ENCODE peak calls at places on chromosomes 11 and 22, in ten cellular contexts. One of them, this sample, is unnamed.

GRCh38 chr11:2671748-2672147 is 28.0 kb downstream of the KCNQ1OT1 start:
- DNase-seq in pancreas: no peak
- DNase-seq in Caco-2: no peak
- DNase-seq in tibial nerve: no peak
- DNase-seq in kidney: peak
- DNase-seq in keratinocyte: no peak
- DNase-seq in left ventricle myocardium inferior: no peak
- DNase-seq in RWPE1: no peak
- DNase-seq in gastrocnemius medialis: no peak
- DNase-seq in A549: no peak
- DNase-seq in this sample: no peak

GRCh38 chr22:29842740-29843139 is 4.7 kb upstream of the ASCC2 start:
- DNase-seq in pancreas: no peak
- DNase-seq in Caco-2: peak
- DNase-seq in tibial nerve: no peak
- DNase-seq in kidney: no peak
- DNase-seq in keratinocyte: peak
- DNase-seq in left ventricle myocardium inferior: no peak
- DNase-seq in RWPE1: peak
- DNase-seq in gastrocnemius medialis: no peak
- DNase-seq in A549: peak
- DNase-seq in this sample: peak

GRCh38 chr22:25722223-25723015 is 19.6 kb upstream of the MYO18B start:
- DNase-seq in pancreas: no peak
- DNase-seq in Caco-2: no peak
- DNase-seq in tibial nerve: no peak
- DNase-seq in kidney: no peak
- DNase-seq in keratinocyte: no peak
- DNase-seq in left ventricle myocardium inferior: no peak
- DNase-seq in RWPE1: no peak
- DNase-seq in gastrocnemius medialis: no peak
- DNase-seq in A549: no peak
- DNase-seq in this sample: no peak

GRCh38 chr11:130881475-130882137 is 34.7 kb downstream of the SNX19 start:
- DNase-seq in pancreas: no peak
- DNase-seq in Caco-2: no peak
- DNase-seq in tibial nerve: no peak
- DNase-seq in kidney: no peak
- DNase-seq in keratinocyte: no peak
- DNase-seq in left ventricle myocardium inferior: no peak
- DNase-seq in RWPE1: no peak
- DNase-seq in gastrocnemius medialis: no peak
- DNase-seq in A549: no peak
- DNase-seq in this sample: no peak

GRCh38 chr11:123434262-123434661 is 4.2 kb downstream of the GRAMD1B start:
- DNase-seq in pancreas: no peak
- DNase-seq in Caco-2: peak
- DNase-seq in tibial nerve: no peak
- DNase-seq in kidney: no peak
- DNase-seq in keratinocyte: no peak
- DNase-seq in left ventricle myocardium inferior: no peak
- DNase-seq in RWPE1: peak
- DNase-seq in gastrocnemius medialis: no peak
- DNase-seq in A549: peak
- DNase-seq in this sample: no peak

GRCh38 chr11:102981324-102981910 is 25.9 kb upstream of the MMP13 start:
- DNase-seq in pancreas: no peak
- DNase-seq in Caco-2: no peak
- DNase-seq in tibial nerve: no peak
- DNase-seq in kidney: no peak
- DNase-seq in keratinocyte: no peak
- DNase-seq in left ventricle myocardium inferior: no peak
- DNase-seq in RWPE1: no peak
- DNase-seq in gastrocnemius medialis: no peak
- DNase-seq in A549: no peak
- DNase-seq in this sample: no peak

GRCh38 chr22:49962751-49963646 is 2.4 kb downstream of the PIM3 start:
- DNase-seq in pancreas: peak
- DNase-seq in Caco-2: no peak
- DNase-seq in tibial nerve: peak
- DNase-seq in kidney: peak
- DNase-seq in keratinocyte: no peak
- DNase-seq in left ventricle myocardium inferior: peak
- DNase-seq in RWPE1: no peak
- DNase-seq in gastrocnemius medialis: peak
- DNase-seq in A549: no peak
- DNase-seq in this sample: no peak

GRCh38 chr11:22976146-22976545 is 115.9 kb upstream of the CCDC179 start:
- DNase-seq in pancreas: no peak
- DNase-seq in Caco-2: no peak
- DNase-seq in tibial nerve: no peak
- DNase-seq in kidney: no peak
- DNase-seq in keratinocyte: no peak
- DNase-seq in left ventricle myocardium inferior: no peak
- DNase-seq in RWPE1: peak
- DNase-seq in gastrocnemius medialis: no peak
- DNase-seq in A549: peak
- DNase-seq in this sample: peak

GRCh38 chr11:86202013-86202336 is 42.6 kb upstream of the EED start:
- DNase-seq in pancreas: no peak
- DNase-seq in Caco-2: no peak
- DNase-seq in tibial nerve: no peak
- DNase-seq in kidney: no peak
- DNase-seq in keratinocyte: no peak
- DNase-seq in left ventricle myocardium inferior: no peak
- DNase-seq in RWPE1: no peak
- DNase-seq in gastrocnemius medialis: no peak
- DNase-seq in A549: no peak
- DNase-seq in this sample: no peak

GRCh38 chr11:95147364-95147905 is 57.8 kb downstream of the ENDOD1 start:
- DNase-seq in pancreas: no peak
- DNase-seq in Caco-2: no peak
- DNase-seq in tibial nerve: no peak
- DNase-seq in kidney: no peak
- DNase-seq in keratinocyte: peak
- DNase-seq in left ventricle myocardium inferior: no peak
- DNase-seq in RWPE1: peak
- DNase-seq in gastrocnemius medialis: peak
- DNase-seq in A549: peak
- DNase-seq in this sample: no peak

GRCh38 chr11:130439160-130439519 is 9.3 kb upstream of the ADAMTS15 start:
- DNase-seq in pancreas: no peak
- DNase-seq in Caco-2: no peak
- DNase-seq in tibial nerve: no peak
- DNase-seq in kidney: no peak
- DNase-seq in keratinocyte: no peak
- DNase-seq in left ventricle myocardium inferior: no peak
- DNase-seq in RWPE1: no peak
- DNase-seq in gastrocnemius medialis: no peak
- DNase-seq in A549: no peak
- DNase-seq in this sample: no peak

GRCh38 chr11:121035169-121035755 is 11.4 kb downstream of the TBCEL start:
- DNase-seq in pancreas: no peak
- DNase-seq in Caco-2: no peak
- DNase-seq in tibial nerve: no peak
- DNase-seq in kidney: no peak
- DNase-seq in keratinocyte: no peak
- DNase-seq in left ventricle myocardium inferior: no peak
- DNase-seq in RWPE1: no peak
- DNase-seq in gastrocnemius medialis: no peak
- DNase-seq in A549: no peak
- DNase-seq in this sample: no peak

GRCh38 chr11:121029813-121030445 is 6.0 kb downstream of the TBCEL start:
- DNase-seq in pancreas: no peak
- DNase-seq in Caco-2: no peak
- DNase-seq in tibial nerve: no peak
- DNase-seq in kidney: no peak
- DNase-seq in keratinocyte: no peak
- DNase-seq in left ventricle myocardium inferior: no peak
- DNase-seq in RWPE1: no peak
- DNase-seq in gastrocnemius medialis: no peak
- DNase-seq in A549: no peak
- DNase-seq in this sample: no peak

GRCh38 chr11:121031167-121031566 is 7.3 kb downstream of the TBCEL start:
- DNase-seq in pancreas: no peak
- DNase-seq in Caco-2: no peak
- DNase-seq in tibial nerve: no peak
- DNase-seq in kidney: no peak
- DNase-seq in keratinocyte: no peak
- DNase-seq in left ventricle myocardium inferior: no peak
- DNase-seq in RWPE1: no peak
- DNase-seq in gastrocnemius medialis: no peak
- DNase-seq in A549: no peak
- DNase-seq in this sample: no peak

GRCh38 chr11:121033635-121034034 is 9.7 kb downstream of the TBCEL start:
- DNase-seq in pancreas: no peak
- DNase-seq in Caco-2: no peak
- DNase-seq in tibial nerve: no peak
- DNase-seq in kidney: no peak
- DNase-seq in keratinocyte: no peak
- DNase-seq in left ventricle myocardium inferior: no peak
- DNase-seq in RWPE1: no peak
- DNase-seq in gastrocnemius medialis: no peak
- DNase-seq in A549: no peak
- DNase-seq in this sample: no peak

GRCh38 chr11:121032546-121032945 is 8.6 kb downstream of the TBCEL start:
- DNase-seq in pancreas: no peak
- DNase-seq in Caco-2: no peak
- DNase-seq in tibial nerve: no peak
- DNase-seq in kidney: no peak
- DNase-seq in keratinocyte: no peak
- DNase-seq in left ventricle myocardium inferior: no peak
- DNase-seq in RWPE1: no peak
- DNase-seq in gastrocnemius medialis: no peak
- DNase-seq in A549: peak
- DNase-seq in this sample: no peak
- TF ChIP-seq CTCF in pancreas: no peak
- TF ChIP-seq CTCF in Caco-2: peak
- TF ChIP-seq CTCF in tibial nerve: no peak
- TF ChIP-seq CTCF in kidney: peak
- TF ChIP-seq CTCF in keratinocyte: no peak
- TF ChIP-seq CTCF in left ventricle myocardium inferior: no peak
- TF ChIP-seq CTCF in RWPE1: no peak
- TF ChIP-seq CTCF in gastrocnemius medialis: no peak
- TF ChIP-seq CTCF in A549: no peak
- TF ChIP-seq CTCF in this sample: peak

GRCh38 chr22:18033204-18033998 is 9.0 kb upstream of the MICAL3 start:
- DNase-seq in pancreas: no peak
- DNase-seq in Caco-2: no peak
- DNase-seq in tibial nerve: no peak
- DNase-seq in kidney: no peak
- DNase-seq in keratinocyte: no peak
- DNase-seq in left ventricle myocardium inferior: no peak
- DNase-seq in RWPE1: no peak
- DNase-seq in gastrocnemius medialis: no peak
- DNase-seq in A549: no peak
- DNase-seq in this sample: no peak
- TF ChIP-seq CTCF in pancreas: no peak
- TF ChIP-seq CTCF in Caco-2: no peak
- TF ChIP-seq CTCF in tibial nerve: peak
- TF ChIP-seq CTCF in kidney: no peak
- TF ChIP-seq CTCF in keratinocyte: peak
- TF ChIP-seq CTCF in left ventricle myocardium inferior: peak
- TF ChIP-seq CTCF in RWPE1: no peak
- TF ChIP-seq CTCF in gastrocnemius medialis: no peak
- TF ChIP-seq CTCF in A549: no peak
- TF ChIP-seq CTCF in this sample: peak

GRCh38 chr11:99932684-99933083 is 754.4 kb upstream of the ARHGAP42 start:
- DNase-seq in pancreas: no peak
- DNase-seq in Caco-2: no peak
- DNase-seq in tibial nerve: no peak
- DNase-seq in kidney: no peak
- DNase-seq in keratinocyte: no peak
- DNase-seq in left ventricle myocardium inferior: no peak
- DNase-seq in RWPE1: no peak
- DNase-seq in gastrocnemius medialis: no peak
- DNase-seq in A549: no peak
- DNase-seq in this sample: no peak
- TF ChIP-seq CTCF in pancreas: no peak
- TF ChIP-seq CTCF in Caco-2: no peak
- TF ChIP-seq CTCF in tibial nerve: no peak
- TF ChIP-seq CTCF in kidney: no peak
- TF ChIP-seq CTCF in keratinocyte: no peak
- TF ChIP-seq CTCF in left ventricle myocardium inferior: no peak
- TF ChIP-seq CTCF in RWPE1: no peak
- TF ChIP-seq CTCF in gastrocnemius medialis: no peak
- TF ChIP-seq CTCF in A549: no peak
- TF ChIP-seq CTCF in this sample: no peak

GRCh38 chr11:45021692-45022130 is 71.0 kb upstream of the TP53I11 start:
- DNase-seq in pancreas: no peak
- DNase-seq in Caco-2: no peak
- DNase-seq in tibial nerve: peak
- DNase-seq in kidney: peak
- DNase-seq in keratinocyte: no peak
- DNase-seq in left ventricle myocardium inferior: peak
- DNase-seq in RWPE1: no peak
- DNase-seq in gastrocnemius medialis: peak
- DNase-seq in A549: no peak
- DNase-seq in this sample: no peak

GRCh38 chr11:45023065-45023365 is 72.3 kb upstream of the TP53I11 start:
- DNase-seq in pancreas: no peak
- DNase-seq in Caco-2: no peak
- DNase-seq in tibial nerve: no peak
- DNase-seq in kidney: no peak
- DNase-seq in keratinocyte: no peak
- DNase-seq in left ventricle myocardium inferior: no peak
- DNase-seq in RWPE1: no peak
- DNase-seq in gastrocnemius medialis: no peak
- DNase-seq in A549: no peak
- DNase-seq in this sample: no peak

GRCh38 chr11:45021001-45021400 is 70.3 kb upstream of the TP53I11 start:
- DNase-seq in pancreas: no peak
- DNase-seq in Caco-2: no peak
- DNase-seq in tibial nerve: no peak
- DNase-seq in kidney: no peak
- DNase-seq in keratinocyte: no peak
- DNase-seq in left ventricle myocardium inferior: no peak
- DNase-seq in RWPE1: no peak
- DNase-seq in gastrocnemius medialis: peak
- DNase-seq in A549: no peak
- DNase-seq in this sample: no peak

GRCh38 chr11:45022294-45023064 is 71.8 kb upstream of the TP53I11 start:
- DNase-seq in pancreas: no peak
- DNase-seq in Caco-2: no peak
- DNase-seq in tibial nerve: no peak
- DNase-seq in kidney: no peak
- DNase-seq in keratinocyte: no peak
- DNase-seq in left ventricle myocardium inferior: no peak
- DNase-seq in RWPE1: no peak
- DNase-seq in gastrocnemius medialis: peak
- DNase-seq in A549: no peak
- DNase-seq in this sample: peak

DNA sequence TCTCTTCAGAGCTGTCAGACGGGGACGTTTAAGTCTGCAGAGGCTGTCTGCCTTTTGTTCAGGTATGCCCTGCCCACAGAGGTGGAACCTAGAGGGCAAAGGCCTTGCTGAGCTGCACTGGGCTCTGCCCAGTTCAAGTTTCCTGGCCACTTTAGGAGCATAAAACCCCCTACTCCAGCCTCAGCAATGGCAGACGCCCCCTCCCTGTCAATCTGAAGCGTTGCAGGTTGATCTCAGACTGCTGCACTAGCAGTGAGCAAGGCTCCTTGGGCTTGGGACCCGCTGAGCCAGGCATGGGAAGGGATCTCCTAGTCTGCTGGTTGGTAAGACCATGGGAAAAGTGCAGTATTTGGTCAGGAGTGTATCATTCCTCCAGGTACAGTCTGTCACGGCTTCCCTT is 66.6 kb upstream of the TP53I11 start:
- DNase-seq in pancreas: no peak
- DNase-seq in Caco-2: no peak
- DNase-seq in tibial nerve: no peak
- DNase-seq in kidney: no peak
- DNase-seq in keratinocyte: no peak
- DNase-seq in left ventricle myocardium inferior: no peak
- DNase-seq in RWPE1: no peak
- DNase-seq in gastrocnemius medialis: no peak
- DNase-seq in A549: no peak
- DNase-seq in this sample: no peak
- TF ChIP-seq CTCF in pancreas: no peak
- TF ChIP-seq CTCF in Caco-2: peak
- TF ChIP-seq CTCF in tibial nerve: no peak
- TF ChIP-seq CTCF in kidney: no peak
- TF ChIP-seq CTCF in keratinocyte: no peak
- TF ChIP-seq CTCF in left ventricle myocardium inferior: no peak
- TF ChIP-seq CTCF in RWPE1: no peak
- TF ChIP-seq CTCF in gastrocnemius medialis: no peak
- TF ChIP-seq CTCF in A549: no peak
- TF ChIP-seq CTCF in this sample: peak